ENCODE peak calls at places on chromosomes 13 and 19, in six cellular contexts. H, G, Y, U, A and Z are unnamed samples.
A peak's percentile ranks its signal among the peaks of the same experiment; 100 is the strongest.

GRCh38 chr13:111384441-111385181 is 64.2 kb downstream of the TEX29 start:
- DNase-seq in A (no peak), U (no peak), G (no peak), H (no peak), Y (no peak), Z (no peak)

GRCh38 chr19:45423033-45423588 is 606 bp downstream of the ERCC1 start:
- DNase-seq in G (peak; percentile 78), Y (no peak), A (no peak), H (no peak), U (no peak), Z (no peak)

GRCh38 chr19:56139847-56140582 is 1.1 kb upstream of the ZNF444 start:
- DNase-seq in Y (no peak), U (no peak), G (peak; percentile 48), H (no peak), A (no peak), Z (no peak)

GRCh38 chr13:114140131-114140908 is 7.9 kb upstream of the RASA3 start:
- DNase-seq in H (no peak), Y (no peak), U (no peak), A (no peak), G (no peak), Z (no peak)

GRCh38 chr19:57934820-57935665 is at the start of gene ZNF418:
- DNase-seq in G (peak; percentile 95), Y (peak; percentile 54), H (no peak), U (no peak), A (peak; percentile 91), Z (peak; percentile 50)

GRCh38 chr19:14091086-14091884 is 734 bp upstream of the SAMD1 start:
- DNase-seq in A (no peak), Y (no peak), H (no peak), G (peak; percentile 75), U (peak; percentile 93), Z (no peak)

GRCh38 chr13:32940601-32941000 is 75.6 kb upstream of the KL start:
- DNase-seq in G (no peak), A (peak; percentile 30), Y (no peak), H (no peak), U (peak; percentile 60), Z (no peak)

GRCh38 chr19:329876-330275 is 14.7 kb downstream of the MIER2 start:
- DNase-seq in G (peak; percentile 56), U (no peak), H (no peak), A (no peak), Y (no peak), Z (no peak)

GRCh38 chr13:105144020-105144419 is 1391.4 kb downstream of the EFNB2 start:
- DNase-seq in G (no peak), A (no peak), H (no peak), Y (no peak), U (no peak), Z (no peak)

GRCh38 chr13:48334534-48335127 is 31.1 kb downstream of the RB1 start:
- DNase-seq in A (no peak), Y (no peak), U (peak; percentile 15), H (no peak), G (no peak), Z (no peak)

GRCh38 chr13:46267166-46267565 is 55.4 kb downstream of the LRRC63 start:
- DNase-seq in G (no peak), H (no peak), A (no peak), U (no peak), Y (no peak), Z (peak; percentile 1)

GRCh38 chr19:55446060-55446459 is 3.0 kb upstream of the SHISA7 start:
- DNase-seq in Y (no peak), A (no peak), U (no peak), H (no peak), G (peak; percentile 32), Z (no peak)

GRCh38 chr19:19460258-19460731 is 54.8 kb downstream of the GATAD2A start:
- DNase-seq in H (no peak), A (no peak), U (no peak), G (peak; percentile 54), Y (no peak), Z (no peak)

GRCh38 chr19:33175886-33176669 is 18.1 kb upstream of the LRP3 start:
- DNase-seq in Y (no peak), U (peak; percentile 75), A (no peak), G (peak; percentile 89), H (peak; percentile 40), Z (no peak)

GRCh38 chr13:43293986-43294880 is 270.8 kb downstream of the DNAJC15 start:
- DNase-seq in U (no peak), Y (no peak), G (peak; percentile 76), A (no peak), H (no peak), Z (no peak)

GRCh38 chr19:29485293-29485692 is 40.5 kb upstream of the VSTM2B start:
- DNase-seq in G (no peak), H (no peak), U (no peak), Y (no peak), A (peak; percentile 7), Z (no peak)

GRCh38 chr19:58558066-58558622 is at the start of gene UBE2M:
- DNase-seq in H (no peak), Y (no peak), G (no peak), U (no peak), A (no peak), Z (no peak)

GRCh38 chr13:101065314-101065713 is 351.0 kb downstream of the NALCN start:
- DNase-seq in A (no peak), U (no peak), H (no peak), G (peak; percentile 43), Y (no peak), Z (no peak)

GRCh38 chr19:42606660-42607351 is 12.1 kb upstream of the CEACAM8 start:
- DNase-seq in H (no peak), Y (peak; percentile 64), A (peak; percentile 80), U (peak; percentile 76), G (peak; percentile 50), Z (no peak)

GRCh38 chr13:80070024-80070703 is 270.8 kb downstream of the SPRY2 start:
- DNase-seq in G (no peak), A (no peak), H (no peak), Y (no peak), U (no peak), Z (no peak)

GRCh38 chr19:45790942-45791341 is 1.7 kb downstream of the DMWD start:
- DNase-seq in Y (no peak), U (no peak), H (no peak), A (no peak), G (peak; percentile 46), Z (no peak)

GRCh38 chr13:80881495-80882482 is 540.9 kb upstream of the SPRY2 start:
- DNase-seq in A (no peak), H (no peak), G (no peak), U (no peak), Y (no peak), Z (no peak)

GRCh38 chr19:20640023-20640422 is 21.3 kb downstream of the ZNF626 start:
- DNase-seq in G (no peak), A (no peak), Y (no peak), H (no peak), U (no peak), Z (no peak)

GRCh38 chr19:41801682-41802317 is 5.4 kb downstream of the CEACAM3 start:
- DNase-seq in Y (no peak), G (no peak), H (no peak), U (no peak), A (no peak), Z (no peak)

GRCh38 chr19:49340069-49340864 is 5.1 kb downstream of the CD37 start:
- DNase-seq in H (no peak), U (no peak), A (peak; percentile 58), Y (peak; percentile 31), G (peak; percentile 90), Z (no peak)

GRCh38 chr19:8096071-8096470 is 43.5 kb downstream of the CCL25 start:
- DNase-seq in G (no peak), H (no peak), U (no peak), Y (no peak), A (no peak), Z (no peak)
- TF ChIP-seq CTCF in G (no peak), H (no peak), U (no peak), Y (no peak), A (no peak), Z (no peak)

GRCh38 chr13:30113983-30114491 is 193.3 kb downstream of the KATNAL1 start:
- DNase-seq in H (no peak), U (no peak), Y (no peak), A (peak; percentile 38), G (no peak), Z (no peak)
- H3K4me3 ChIP-seq in H (peak overlapping the region; percentile 84), U (no peak overlapping the region), Y (peak overlapping the region; percentile 37), A (peak overlapping the region; percentile 62), G (peak overlapping the region; percentile 74), Z (peak overlapping the region; percentile 42)

GRCh38 chr13:49683489-49683888 is 7.8 kb downstream of the EBPL start:
- DNase-seq in U (no peak), A (no peak), H (no peak), Y (no peak), G (no peak), Z (no peak)

GRCh38 chr13:49678172-49678914 is 12.9 kb downstream of the EBPL start:
- DNase-seq in G (no peak), A (no peak), U (no peak), H (no peak), Y (no peak), Z (no peak)

GRCh38 chr13:49676581-49677298 is 14.5 kb downstream of the EBPL start:
- DNase-seq in Y (no peak), U (no peak), G (no peak), A (no peak), H (no peak), Z (no peak)

GRCh38 chr13:49681837-49682236 is 9.4 kb downstream of the EBPL start:
- DNase-seq in H (no peak), G (no peak), Y (no peak), U (no peak), A (no peak), Z (no peak)

DNA sequence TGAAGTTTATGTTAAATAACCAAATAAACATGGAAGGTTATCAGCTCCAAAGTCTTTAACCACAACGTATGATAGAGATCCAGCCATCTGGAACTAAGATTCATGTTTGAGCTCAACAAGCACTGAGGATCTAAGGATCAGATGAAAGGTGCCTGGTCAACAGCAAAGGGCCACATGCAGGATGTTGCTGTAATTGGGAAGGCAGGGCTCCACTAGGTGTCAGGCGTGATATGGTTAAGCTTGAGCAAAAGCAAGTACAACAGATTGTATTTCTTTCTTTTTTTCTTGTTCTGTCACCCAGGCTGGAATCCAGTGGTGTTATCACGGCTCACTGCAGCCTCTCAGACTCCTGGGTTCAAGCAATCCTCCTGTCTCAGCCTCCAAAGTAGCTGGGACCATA is 12.0 kb downstream of the EBPL start:
- DNase-seq in Y (no peak), A (peak; percentile 46), U (no peak), G (no peak), H (no peak), Z (no peak)
- TF ChIP-seq CTCF in Y (peak; percentile 43), A (no peak), U (no peak), G (peak; percentile 39), H (no peak), Z (peak; percentile 59)

DNA sequence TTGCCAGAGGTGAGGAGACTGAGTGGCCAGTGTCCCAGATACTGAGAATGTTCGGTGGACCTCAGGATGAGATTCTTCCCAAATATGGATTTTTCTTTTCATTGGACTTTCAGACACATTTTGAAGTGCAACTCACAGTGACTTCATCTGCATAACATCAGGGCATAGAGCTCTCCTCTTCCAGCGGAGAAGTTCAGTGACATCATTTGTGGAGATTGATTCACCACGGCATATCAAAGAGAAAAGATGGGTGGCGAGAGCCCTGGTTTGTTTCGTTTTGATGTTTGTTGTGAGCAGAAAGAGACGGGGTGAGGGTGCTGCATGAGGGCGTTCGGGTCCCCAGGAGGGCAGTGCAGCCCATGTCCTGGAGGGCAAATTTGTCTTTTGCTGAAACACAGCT is 120.2 kb upstream of the GPR12 start:
- DNase-seq in Y (no peak), U (no peak), G (no peak), A (no peak), H (no peak), Z (no peak)
- H3K4me3 ChIP-seq in Y (no peak overlapping the region), U (peak overlapping the region; percentile 49), G (peak overlapping the region; percentile 67), A (no peak overlapping the region), H (no peak overlapping the region), Z (peak overlapping the region; percentile 33)